ENCODE peak calls at places on chromosomes 1 and 21, in four cellular contexts. X is stimulated activated CD8-positive, alpha-beta memory T cell treated with anti-CD3 and anti-CD28 coated beads, Interleukin-7, amount 100 ng/mL, for 1 hour; U is M059J; O is stimulated activated CD4-positive, alpha-beta T cell treated with anti-CD3 and anti-CD28 coated beads, Interleukin-2, amount 100 ng/mL, for 48 hours. D is an unnamed sample.

GRCh38 chr1:67821263-67821662 is 12.0 kb downstream of the GNG12 start:
- DNase-seq in X (no peak), U (no peak), O (no peak), D (no peak)

GRCh38 chr1:44941424-44942324 is 44.7 kb downstream of the EIF2B3 start:
- DNase-seq in X (no peak), U (no peak), O (no peak), D (no peak)

GRCh38 chr21:41613421-41613998 is 105.6 kb upstream of the TMPRSS2 start:
- DNase-seq in X (no peak), U (no peak), O (no peak), D (peak)

GRCh38 chr1:97904528-97904927 is 16.3 kb downstream of the DPYD start:
- DNase-seq in X (no peak), U (no peak), O (no peak), D (peak)

GRCh38 chr1:198128528-198128927 is 28.3 kb upstream of the NEK7 start:
- DNase-seq in X (no peak), U (no peak), O (no peak), D (peak)

GRCh38 chr1:96992871-96993270 is 271.3 kb downstream of the PTBP2 start:
- DNase-seq in X (no peak), U (no peak), O (no peak), D (no peak)

GRCh38 chr1:154463512-154463990 is 38.5 kb upstream of the TDRD10 start:
- DNase-seq in X (peak), U (peak), O (peak), D (no peak)

GRCh38 chr1:181647314-181648035 is 164.2 kb downstream of the CACNA1E start:
- DNase-seq in X (no peak), U (peak), O (no peak), D (no peak)

GRCh38 chr1:115454835-115455511 is 116.9 kb upstream of the NGF start:
- DNase-seq in X (no peak), U (no peak), O (no peak), D (no peak)

GRCh38 chr1:67726224-67726623 is 41.2 kb downstream of the GADD45A start:
- DNase-seq in X (no peak), U (peak), O (no peak), D (no peak)

GRCh38 chr1:239016337-239016736 is 370.0 kb upstream of the CHRM3 start:
- DNase-seq in X (no peak), U (no peak), O (no peak), D (no peak)

GRCh38 chr1:41547336-41547735 is 62.9 kb upstream of the EDN2 start:
- DNase-seq in X (no peak), U (no peak), O (no peak), D (no peak)

GRCh38 chr1:28115267-28115666 is 26.9 kb upstream of the EYA3 start:
- DNase-seq in X (peak), U (peak), O (peak), D (peak)

GRCh38 chr1:215114154-215114933 is 31.8 kb downstream of the KCNK2 start:
- DNase-seq in X (no peak), U (peak), O (no peak), D (peak)

GRCh38 chr1:78101514-78101913 is 55.7 kb downstream of the GIPC2 start:
- DNase-seq in X (no peak), U (peak), O (no peak), D (peak)

GRCh38 chr1:218717611-218718010 is 372.5 kb downstream of the TGFB2 start:
- DNase-seq in X (no peak), U (peak), O (no peak), D (peak)

GRCh38 chr1:100463809-100464424 is 74.0 kb upstream of the GPR88 start:
- DNase-seq in X (no peak), U (peak), O (peak), D (peak)

GRCh38 chr21:35697321-35697808 is 363.0 kb downstream of the SETD4 start:
- DNase-seq in X (no peak), U (peak), O (no peak), D (peak)

GRCh38 chr1:48227165-48228013 is 4.9 kb downstream of the SLC5A9 start:
- DNase-seq in X (no peak), U (no peak), O (peak), D (no peak)

GRCh38 chr1:199403421-199404116 is 623.9 kb upstream of the NR5A2 start:
- DNase-seq in X (no peak), U (peak), O (no peak), D (peak)

D was measured in renal cortical epithelial cell.